ENCODE peak calls at places on chromosomes 13 and 19, in four cellular contexts. D is tibial nerve, B is body of pancreas, K is H54. S is an unnamed sample.

GRCh38 chr19:18781047-18781600 is 10.0 kb downstream of the COMP start:
- DNase-seq in D (no peak), B (no peak), K (no peak), S (no peak)

GRCh38 chr13:80093888-80094287 is 247.0 kb downstream of the SPRY2 start:
- DNase-seq in D (no peak), B (no peak), K (no peak), S (no peak)

GRCh38 chr19:49635530-49636229 is 4.3 kb downstream of the RRAS start:
- DNase-seq in D (no peak), B (no peak), K (no peak), S (no peak)

GRCh38 chr13:30408319-30409101 is 13.8 kb upstream of the UBE2L5 start:
- DNase-seq in D (peak), B (peak), K (peak), S (peak)

GRCh38 chr13:39107484-39108040 is 69.3 kb downstream of the NHLRC3 start:
- DNase-seq in D (no peak), B (no peak), K (no peak), S (no peak)

GRCh38 chr19:49712397-49712859 is 21.5 kb downstream of the CPT1C start:
- DNase-seq in D (no peak), B (peak), K (peak), S (no peak)

GRCh38 chr19:3276341-3276799 is 51.9 kb downstream of the CELF5 start:
- DNase-seq in D (no peak), B (peak), K (peak), S (no peak)

GRCh38 chr13:63901630-63902029 is 2486.0 kb upstream of the PCDH20 start:
- DNase-seq in D (no peak), B (no peak), K (no peak), S (no peak)

GRCh38 chr19:51417807-51418152 is 338 bp upstream of the SIGLEC10 start:
- DNase-seq in D (no peak), B (no peak), K (no peak), S (no peak)

GRCh38 chr13:21015284-21015683 is 46.1 kb downstream of the LATS2 start:
- DNase-seq in D (no peak), B (no peak), K (no peak), S (no peak)

GRCh38 chr13:39273953-39274352 is 235.7 kb downstream of the NHLRC3 start:
- DNase-seq in D (no peak), B (peak), K (no peak), S (no peak)

GRCh38 chr13:69264362-69265334 is 843.0 kb upstream of the ATXN8OS start:
- DNase-seq in D (no peak), B (no peak), K (no peak), S (no peak)

GRCh38 chr13:43316997-43317396 is 293.6 kb downstream of the DNAJC15 start:
- DNase-seq in D (no peak), B (no peak), K (no peak), S (no peak)

GRCh38 chr13:97119899-97120745 is 102.0 kb upstream of the MBNL2 start:
- DNase-seq in D (no peak), B (no peak), K (no peak), S (peak)

DNA sequence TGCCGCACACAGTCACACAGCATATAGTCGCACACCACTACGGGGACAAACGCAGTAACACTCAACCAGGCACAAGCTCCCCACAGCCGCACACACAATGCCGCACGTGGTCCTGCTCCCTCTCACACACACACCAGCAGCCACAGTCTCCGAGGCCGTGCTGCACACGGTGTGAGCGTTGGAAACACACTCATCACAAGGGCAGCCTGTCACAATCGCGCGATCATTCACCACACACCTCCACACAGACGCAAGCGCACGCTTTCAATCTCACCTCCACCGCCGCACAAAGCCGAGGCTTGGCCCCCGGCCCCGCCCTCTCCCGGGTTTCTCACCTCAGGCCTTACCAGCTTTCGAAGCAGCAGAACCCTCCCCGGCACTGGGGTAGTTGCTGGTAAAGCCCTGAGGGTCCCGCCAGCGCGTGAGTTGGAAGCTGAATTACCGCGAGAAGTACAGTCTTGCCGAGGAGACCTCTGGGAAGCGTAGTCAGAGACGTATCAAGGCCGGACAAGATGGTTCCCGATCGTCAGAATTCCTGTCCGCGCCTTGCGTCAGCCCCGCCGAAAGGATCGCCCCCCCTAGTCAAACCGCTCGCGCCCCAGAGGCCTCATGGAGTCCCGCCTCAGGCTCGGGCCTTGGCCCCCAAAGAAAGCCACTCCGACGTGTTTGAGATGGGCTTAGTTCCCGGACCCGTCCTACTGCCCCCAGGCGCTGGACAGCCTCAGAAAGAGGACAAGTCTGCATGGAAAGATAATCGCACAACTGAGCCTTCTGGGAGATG is at the start of gene ZNF566:
- DNase-seq in D (peak), B (peak), K (peak), S (no peak)
- TF ChIP-seq POLR2A in D (no peak), B (peak), K (peak), S (no peak)

GRCh38 chr13:41313117-41313516 is 2.0 kb downstream of the NAA16 start:
- DNase-seq in D (no peak), B (no peak), K (no peak), S (no peak)

GRCh38 chr13:41313659-41314197 is 2.7 kb downstream of the NAA16 start:
- DNase-seq in D (no peak), B (no peak), K (no peak), S (no peak)

GRCh38 chr13:41311607-41312500 is 787 bp downstream of the NAA16 start:
- DNase-seq in D (no peak), B (peak), K (no peak), S (no peak)

GRCh38 chr13:41308241-41308640 is 2.8 kb upstream of the NAA16 start:
- DNase-seq in D (no peak), B (no peak), K (no peak), S (no peak)

DNA sequence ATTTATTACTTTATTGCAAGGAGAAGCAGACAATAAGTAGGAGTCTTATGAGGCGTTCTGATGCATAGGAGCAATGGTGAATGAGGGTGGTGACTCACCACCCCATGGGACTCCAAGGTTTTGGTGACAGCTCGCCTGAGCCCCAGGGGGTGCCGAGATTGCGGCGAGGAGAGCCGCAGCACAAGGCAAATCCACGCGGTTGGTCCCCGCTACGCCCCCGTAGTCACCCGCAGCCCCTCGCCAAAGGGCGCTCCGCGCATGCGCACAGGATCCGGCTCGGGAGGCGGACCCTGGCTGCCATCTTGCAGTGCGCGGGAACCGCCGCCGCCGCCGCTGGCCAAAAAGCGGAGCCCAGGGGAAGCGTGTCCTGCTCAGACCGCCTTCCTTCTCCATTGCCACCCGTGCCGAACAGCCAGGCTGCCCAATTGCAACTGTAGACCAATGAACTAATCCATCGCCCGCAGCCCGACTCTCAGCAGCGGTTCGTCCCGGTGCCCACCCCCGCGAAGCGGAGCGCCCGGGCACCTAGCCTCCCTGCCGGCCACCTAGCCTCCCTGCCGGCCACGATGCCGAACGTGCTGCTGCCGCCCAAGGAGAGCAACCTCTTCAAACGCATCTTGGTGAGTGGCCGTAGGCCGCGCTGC is at the start of gene NAA16:
- DNase-seq in D (peak), B (peak), K (peak), S (no peak)
- TF ChIP-seq POLR2A in D (peak), B (peak), K (peak), S (peak)

DNA sequence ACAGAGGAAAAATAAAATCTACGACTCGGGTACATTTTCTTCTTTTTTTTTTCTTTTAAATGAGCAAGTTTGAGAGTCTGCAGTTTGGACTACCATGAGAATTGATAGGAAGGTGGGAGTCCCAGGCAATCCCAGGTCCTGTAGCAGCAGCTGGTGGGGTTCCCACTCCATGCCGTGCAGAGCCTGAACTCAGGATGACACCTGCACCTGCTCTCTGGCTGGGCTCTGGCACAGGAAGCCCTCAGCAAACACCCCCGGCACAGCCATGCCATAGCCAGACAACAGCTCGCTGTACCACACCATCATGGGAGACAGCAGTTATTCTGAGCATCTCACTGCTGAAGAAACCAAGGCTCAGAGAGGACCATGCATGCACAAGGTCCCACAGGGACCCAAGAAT is 6.2 kb upstream of the GP6 start:
- DNase-seq in D (no peak), B (no peak), K (no peak), S (no peak)
- TF ChIP-seq POLR2A in D (no peak), B (no peak), K (no peak), S (no peak)

DNA sequence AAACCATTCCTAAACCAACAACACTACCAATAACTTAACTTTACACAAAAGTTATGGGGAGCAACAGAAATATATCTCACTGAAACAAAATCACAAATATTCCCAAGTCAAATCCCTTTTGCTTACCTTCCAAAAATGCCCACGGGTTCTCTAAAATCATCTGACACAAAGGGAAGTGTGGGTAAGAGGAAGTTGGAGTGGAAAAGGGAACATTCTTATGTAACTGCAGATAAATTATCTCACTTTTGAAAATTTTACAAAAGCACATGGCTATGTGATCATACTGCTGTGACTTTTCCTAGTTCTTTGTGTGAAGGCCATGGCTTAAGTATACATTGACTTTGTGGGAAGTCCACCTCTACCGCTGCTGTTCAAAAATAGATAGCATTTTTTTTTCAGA is 350.5 kb downstream of the GPC6 start:
- DNase-seq in D (no peak), B (no peak), K (no peak), S (no peak)
- TF ChIP-seq POLR2A in D (no peak), B (no peak), K (no peak), S (no peak)

S was measured in vagina.